ENCODE peak calls at places on chromosomes 12 and 14, in four cellular contexts. O is mammary epithelial cell, R is HFFc6, X is right lobe of liver. G is an unnamed sample.

GRCh38 chr12:14700935-14701334 is 4.5 kb upstream of the GUCY2C start:
- DNase-seq in O (no peak), X (no peak), R (no peak), G (no peak)

GRCh38 chr14:100467939-100468338 is 119.3 kb downstream of the BEGAIN start:
- DNase-seq in O (no peak), R (no peak), X (no peak), G (no peak)

GRCh38 chr14:65096323-65097089 is 5.8 kb downstream of the MAX start:
- DNase-seq in O (peak), R (no peak), X (no peak), G (no peak)

GRCh38 chr12:131923260-131923659 is 5.8 kb upstream of the PUS1 start:
- DNase-seq in O (no peak), R (no peak), X (no peak), G (peak)

GRCh38 chr14:82146846-82147245 is 613.2 kb upstream of the SEL1L start:
- DNase-seq in R (no peak), X (no peak), O (no peak), G (no peak)

GRCh38 chr14:21941885-21942284 is 268.3 kb upstream of the OR4E1 start:
- DNase-seq in R (no peak), O (no peak), X (no peak), G (no peak)

GRCh38 chr14:80669416-80669815 is 272.1 kb downstream of the CEP128 start:
- DNase-seq in O (no peak), R (peak), X (no peak), G (no peak)

GRCh38 chr14:62081956-62082355 is 319.7 kb downstream of the SNAPC1 start:
- DNase-seq in O (no peak), X (no peak), R (no peak), G (no peak)

GRCh38 chr12:128388461-128388921 is 121.5 kb downstream of the TMEM132C start:
- DNase-seq in O (no peak), R (no peak), X (no peak), G (no peak)

GRCh38 chr12:43836455-43836989 is 641 bp downstream of the TMEM117 start:
- DNase-seq in X (no peak), O (no peak), R (peak), G (no peak)

GRCh38 chr14:50331596-50331995 is 19.5 kb downstream of the DMAC2L start:
- DNase-seq in X (no peak), R (no peak), O (no peak), G (no peak)

GRCh38 chr12:107331912-107332311 is 238.6 kb upstream of the CRY1 start:
- DNase-seq in O (no peak), X (no peak), R (no peak), G (no peak)

GRCh38 chr14:85622986-85623385 is 93.0 kb downstream of the FLRT2 start:
- DNase-seq in O (no peak), R (no peak), X (no peak), G (no peak)

GRCh38 chr12:85784096-85784720 is 52.0 kb downstream of the RASSF9 start:
- DNase-seq in O (peak), R (no peak), X (no peak), G (no peak)

GRCh38 chr14:101186544-101186943 is 283.0 kb upstream of the RTL1 start:
- DNase-seq in O (no peak), R (no peak), X (no peak), G (no peak)

GRCh38 chr12:82210882-82211281 is 147.3 kb downstream of the CCDC59 start:
- DNase-seq in O (no peak), R (no peak), X (no peak), G (no peak)

GRCh38 chr12:52300796-52301691 is 9.7 kb upstream of the KRT81 start:
- DNase-seq in X (peak), O (no peak), R (no peak), G (no peak)

GRCh38 chr14:74514471-74514932 is 20.9 kb downstream of the ISCA2 start:
- DNase-seq in R (no peak), O (peak), X (peak), G (no peak)

GRCh38 chr14:36716614-36717184 is 55.0 kb downstream of the PAX9 start:
- DNase-seq in R (no peak), O (peak), X (no peak), G (no peak)

GRCh38 chr14:36069535-36069900 is 107.0 kb downstream of the PTCSC3 start:
- DNase-seq in R (peak), X (peak), O (peak), G (no peak)

GRCh38 chr12:10537721-10538120 is 32.0 kb downstream of the EIF2S3B start:
- DNase-seq in O (no peak), X (no peak), R (no peak), G (no peak)

GRCh38 chr14:49992901-49993335 is 100.0 kb downstream of the ARF6 start:
- DNase-seq in O (no peak), X (peak), R (peak), G (no peak)

GRCh38 chr14:96781371-96781770 is 15.8 kb upstream of the VRK1 start:
- DNase-seq in X (no peak), R (no peak), O (no peak), G (no peak)

GRCh38 chr14:99676657-99677056 is 7.4 kb upstream of the CYP46A1 start:
- DNase-seq in R (no peak), X (no peak), O (no peak), G (no peak)

GRCh38 chr14:101558739-101559240 is 2.5 kb upstream of the DIO3 start:
- DNase-seq in O (no peak), R (no peak), X (no peak), G (no peak)

GRCh38 chr12:13156277-13156676 is 40.2 kb upstream of the EMP1 start:
- DNase-seq in X (no peak), R (no peak), O (no peak), G (no peak)

GRCh38 chr14:40119765-40120164 is 687.5 kb upstream of the FBXO33 start:
- DNase-seq in X (no peak), O (no peak), R (no peak), G (no peak)

GRCh38 chr12:107560906-107561285 is 124.7 kb upstream of the PWP1 start:
- DNase-seq in O (peak), X (no peak), R (no peak), G (no peak)

GRCh38 chr12:46439793-46440511 is 67.4 kb upstream of the SLC38A2 start:
- DNase-seq in X (no peak), O (peak), R (peak), G (no peak)

GRCh38 chr12:49537709-49538601 is 875 bp upstream of the KCNH3 start:
- DNase-seq in O (no peak), X (no peak), R (no peak), G (no peak)

GRCh38 chr12:107929436-107929835 is 154.9 kb downstream of the ASCL4 start:
- DNase-seq in O (peak), X (no peak), R (no peak), G (no peak)

GRCh38 chr12:25388216-25388615 is 137.5 kb upstream of the KRAS start:
- DNase-seq in O (peak), X (no peak), R (peak), G (no peak)

GRCh38 chr12:76890407-76891143 is 11.8 kb upstream of the CSRP2 start:
- DNase-seq in X (no peak), R (no peak), O (peak), G (no peak)

GRCh38 chr12:10388611-10389010 is 1.2 kb downstream of the KLRK1 start:
- DNase-seq in O (no peak), R (no peak), X (no peak), G (no peak)

GRCh38 chr14:55349565-55349964 is 62.1 kb downstream of the ATG14 start:
- DNase-seq in O (no peak), R (no peak), X (no peak), G (no peak)

GRCh38 chr12:2833810-2834209 is 1.0 kb downstream of the NRIP2 start:
- DNase-seq in R (no peak), X (no peak), O (no peak), G (no peak)

GRCh38 chr12:93960521-93960920 is 187.9 kb upstream of the PLXNC1 start:
- DNase-seq in O (no peak), R (no peak), X (no peak), G (no peak)

GRCh38 chr12:6070472-6071257 is 53.8 kb downstream of the VWF start:
- DNase-seq in R (no peak), X (peak), O (no peak), G (no peak)

GRCh38 chr12:6074394-6074793 is 50.1 kb downstream of the VWF start:
- DNase-seq in R (no peak), O (no peak), X (no peak), G (no peak)

GRCh38 chr12:6069452-6070093 is 54.9 kb downstream of the VWF start:
- DNase-seq in X (no peak), R (peak), O (peak), G (peak)

GRCh38 chr12:6073426-6073825 is 51.0 kb downstream of the VWF start:
- DNase-seq in X (peak), R (no peak), O (no peak), G (no peak)

DNA sequence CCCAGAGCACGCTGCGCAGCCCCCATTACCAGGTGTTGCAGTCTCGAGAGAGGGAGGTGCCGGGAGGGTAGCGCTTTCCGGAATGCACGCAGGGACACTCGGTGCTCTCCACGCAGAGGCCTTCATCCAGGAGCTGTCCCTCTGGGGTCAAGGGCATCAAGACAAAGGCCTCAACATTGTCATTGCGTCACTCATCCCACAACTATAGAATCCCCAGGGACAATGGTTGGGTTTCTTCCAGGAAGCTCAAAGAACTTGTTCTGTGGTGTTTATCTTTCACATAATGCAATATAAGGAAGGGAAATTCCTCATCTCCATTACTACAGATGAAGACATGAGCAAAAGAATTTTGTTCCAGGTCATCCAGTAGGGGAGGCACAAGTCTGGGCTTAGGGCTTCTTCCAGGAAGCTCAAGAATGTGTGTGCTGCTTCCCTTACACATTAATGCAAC is 52.1 kb downstream of the VWF start:
- DNase-seq in O (peak), R (peak), X (no peak), G (no peak)
- TF ChIP-seq CTCF in O (peak), R (peak), X (no peak), G (no peak)

DNA sequence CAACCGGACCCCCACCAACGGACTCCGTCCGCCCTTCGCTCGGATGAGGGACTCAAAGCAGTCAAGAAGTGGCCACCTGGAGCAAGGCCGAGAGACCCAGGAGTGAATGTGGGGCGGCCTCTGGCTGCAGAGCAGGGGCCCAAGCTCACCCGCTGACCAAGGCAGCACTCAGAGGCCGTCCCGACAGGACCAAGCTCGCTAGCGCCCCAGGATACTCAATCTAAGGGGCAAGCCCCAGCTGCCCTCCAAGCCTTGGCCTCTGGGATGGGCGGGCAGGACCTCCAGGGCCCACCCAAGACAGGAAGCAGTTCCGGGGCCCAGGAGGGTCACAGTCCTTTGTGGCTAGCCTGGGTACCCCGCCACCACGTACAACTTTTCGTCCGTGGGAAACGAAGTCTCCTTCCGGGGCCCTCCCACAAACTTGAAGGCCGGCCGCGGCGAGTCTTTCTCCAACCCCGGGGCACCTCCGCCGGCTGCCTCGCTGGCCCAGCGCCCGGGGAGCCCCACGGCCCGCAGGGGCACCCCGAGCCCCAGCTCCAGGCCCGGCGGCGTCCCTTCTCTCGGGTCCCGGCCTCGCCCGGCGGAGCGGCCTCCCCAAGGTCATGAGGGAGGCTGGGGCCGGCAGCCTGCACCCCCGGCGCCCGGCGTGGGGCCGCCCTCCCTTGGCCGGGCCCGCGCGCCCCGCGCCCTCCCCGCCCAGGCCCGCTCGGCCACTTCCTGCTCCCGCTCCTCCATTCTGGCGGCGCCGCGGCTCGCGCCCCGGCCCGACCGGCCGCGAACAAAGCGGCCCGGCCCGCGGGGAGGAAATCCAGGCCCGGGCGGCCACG is 694 bp downstream of the AKT1 start:
- DNase-seq in O (peak), X (peak), R (no peak), G (no peak)
- TF ChIP-seq CTCF in O (no peak), X (no peak), R (peak), G (no peak)

GRCh38 chr12:40325349-40325960 is 100.7 kb downstream of the LRRK2 start:
- DNase-seq in R (no peak), X (no peak), O (peak), G (no peak)
- TF ChIP-seq CTCF in R (peak), X (peak), O (peak), G (peak)

DNA sequence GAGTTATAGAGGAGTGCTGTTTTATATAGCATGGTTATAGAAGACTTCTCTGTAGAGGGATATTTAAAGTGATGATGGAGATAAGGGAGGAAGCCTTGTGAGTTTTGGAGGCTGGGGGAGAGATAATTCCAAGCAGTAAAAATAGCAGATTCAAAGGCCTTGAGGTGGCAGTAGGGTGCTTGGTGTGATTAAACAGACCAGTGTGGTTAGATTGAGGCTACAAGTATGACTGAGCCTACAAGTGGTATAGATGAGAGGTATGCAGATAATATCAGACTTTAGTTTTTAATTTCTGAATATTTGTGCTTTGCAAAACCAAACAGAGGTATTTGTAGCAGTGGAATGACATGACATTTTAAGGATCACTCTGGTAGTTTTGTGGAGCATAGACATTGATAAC is 20.3 kb downstream of the FANCM start:
- DNase-seq in X (no peak), R (no peak), O (peak), G (no peak)
- TF ChIP-seq CTCF in X (no peak), R (no peak), O (no peak), G (no peak)

DNA sequence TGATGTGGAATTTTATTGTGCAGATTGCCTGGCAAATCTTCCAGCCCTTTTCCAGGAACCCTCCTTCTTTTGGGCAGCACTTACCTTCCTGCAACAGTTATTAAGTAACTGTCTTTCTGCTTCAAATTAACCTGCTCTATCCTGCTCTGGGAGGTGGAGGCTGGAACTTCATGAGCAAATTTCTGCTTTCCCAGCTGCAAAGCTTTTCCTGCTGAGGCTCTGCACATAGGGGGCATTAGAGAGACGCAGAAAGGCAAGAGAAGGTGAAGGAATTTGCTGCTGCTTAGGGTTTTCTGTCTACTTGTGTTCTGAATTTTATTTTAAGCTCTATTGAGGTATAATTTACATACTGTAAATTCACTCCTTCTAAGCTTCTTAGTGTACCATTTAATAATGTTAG is 259.2 kb downstream of the PCNX1 start:
- DNase-seq in R (peak), O (peak), X (no peak), G (no peak)
- TF ChIP-seq CTCF in R (peak), O (peak), X (peak), G (peak)

GRCh38 chr12:6324936-6325750 is 14.7 kb downstream of the PLEKHG6 start:
- DNase-seq in R (no peak), O (no peak), X (no peak), G (no peak)

GRCh38 chr12:6327591-6328041 is 14.3 kb downstream of the TNFRSF1A start:
- DNase-seq in O (no peak), X (no peak), R (no peak), G (no peak)

GRCh38 chr12:6328045-6328779 is 13.7 kb downstream of the TNFRSF1A start:
- DNase-seq in R (no peak), X (no peak), O (no peak), G (no peak)

GRCh38 chr12:6327159-6327558 is 14.7 kb downstream of the TNFRSF1A start:
- DNase-seq in O (no peak), R (no peak), X (no peak), G (no peak)

GRCh38 chr12:6326316-6326959 is 15.4 kb downstream of the TNFRSF1A start:
- DNase-seq in X (no peak), R (no peak), O (no peak), G (no peak)
- TF ChIP-seq CTCF in X (peak), R (peak), O (no peak), G (peak)

DNA sequence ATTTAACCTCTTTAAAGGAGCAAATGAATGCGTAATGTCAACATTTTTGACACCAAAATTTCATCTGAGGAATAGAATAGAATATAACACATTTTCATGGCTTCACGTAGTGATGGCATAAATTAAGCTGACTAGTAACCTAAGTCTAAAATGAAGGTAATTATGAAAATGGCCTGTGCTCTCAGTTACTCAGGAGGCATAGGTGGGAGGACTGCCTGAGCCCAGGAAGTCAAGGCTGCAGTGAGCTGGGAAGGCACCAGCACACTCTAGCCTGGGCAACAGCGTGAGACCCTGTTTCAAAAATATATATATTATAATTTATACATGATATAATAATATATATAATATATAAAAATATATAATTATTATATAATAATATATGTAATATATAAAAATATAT is 383.2 kb upstream of the ATP2B1 start:
- DNase-seq in X (no peak), O (no peak), R (no peak), G (no peak)
- TF ChIP-seq CTCF in X (no peak), O (no peak), R (no peak), G (no peak)

GRCh38 chr14:57865450-57866198 is at the start of gene SLC35F4:
- DNase-seq in O (peak), R (no peak), X (peak), G (no peak)
- TF ChIP-seq CTCF in O (no peak), R (no peak), X (no peak), G (no peak)